ENCODE peak calls at places on chromosomes 6 and 20, in seven cellular contexts. One of them, this sample, is unnamed.

GRCh38 chr6:94735270-94735669 is 842.1 kb upstream of the MANEA start:
- DNase-seq in memory B cell: no peak
- DNase-seq in iPS-NIHi11: no peak
- DNase-seq in kidney tubule cell: no peak
- DNase-seq in fibroblast of lung: no peak
- DNase-seq in HT1080: peak; percentile 20
- DNase-seq in OCI-LY7: no peak
- DNase-seq in this sample: no peak

GRCh38 chr6:82144852-82145332 is 102.7 kb downstream of the IBTK start:
- DNase-seq in fibroblast of lung: peak; percentile 91
- DNase-seq in memory B cell: no peak
- DNase-seq in iPS-NIHi11: peak; percentile 33
- DNase-seq in OCI-LY7: no peak
- DNase-seq in HT1080: peak; percentile 87
- DNase-seq in kidney tubule cell: peak; percentile 90
- DNase-seq in this sample: no peak

GRCh38 chr20:49647509-49647908 is 66.2 kb downstream of the B4GALT5 start:
- DNase-seq in iPS-NIHi11: no peak
- DNase-seq in fibroblast of lung: peak; percentile 45
- DNase-seq in OCI-LY7: no peak
- DNase-seq in memory B cell: no peak
- DNase-seq in HT1080: no peak
- DNase-seq in kidney tubule cell: no peak
- DNase-seq in this sample: no peak

GRCh38 chr6:13846841-13847240 is 32.5 kb upstream of the MCUR1 start:
- DNase-seq in kidney tubule cell: no peak
- DNase-seq in iPS-NIHi11: peak; percentile 82
- DNase-seq in OCI-LY7: no peak
- DNase-seq in fibroblast of lung: no peak
- DNase-seq in memory B cell: no peak
- DNase-seq in HT1080: peak; percentile 16
- DNase-seq in this sample: no peak

GRCh38 chr6:36769676-36770499 is 69.4 kb downstream of the CPNE5 start:
- DNase-seq in fibroblast of lung: peak; percentile 59
- DNase-seq in memory B cell: no peak
- DNase-seq in HT1080: peak; percentile 89
- DNase-seq in kidney tubule cell: peak; percentile 86
- DNase-seq in iPS-NIHi11: no peak
- DNase-seq in OCI-LY7: peak; percentile 42
- DNase-seq in this sample: no peak

GRCh38 chr6:137875606-137876005 is 8.5 kb downstream of the TNFAIP3 start:
- DNase-seq in iPS-NIHi11: no peak
- DNase-seq in HT1080: no peak
- DNase-seq in OCI-LY7: no peak
- DNase-seq in fibroblast of lung: no peak
- DNase-seq in kidney tubule cell: no peak
- DNase-seq in memory B cell: no peak
- DNase-seq in this sample: no peak

GRCh38 chr20:11675920-11676617 is 241.6 kb upstream of the BTBD3 start:
- DNase-seq in HT1080: no peak
- DNase-seq in OCI-LY7: no peak
- DNase-seq in fibroblast of lung: peak; percentile 38
- DNase-seq in memory B cell: no peak
- DNase-seq in kidney tubule cell: no peak
- DNase-seq in iPS-NIHi11: no peak
- DNase-seq in this sample: no peak

GRCh38 chr20:15582146-15582776 is 991.0 kb downstream of the KIF16B start:
- DNase-seq in memory B cell: no peak
- DNase-seq in kidney tubule cell: peak; percentile 87
- DNase-seq in iPS-NIHi11: no peak
- DNase-seq in fibroblast of lung: no peak
- DNase-seq in OCI-LY7: no peak
- DNase-seq in HT1080: peak; percentile 4
- DNase-seq in this sample: no peak

GRCh38 chr6:109224107-109224875 is 129.0 kb downstream of the CEP57L1 start:
- DNase-seq in HT1080: no peak
- DNase-seq in iPS-NIHi11: no peak
- DNase-seq in OCI-LY7: no peak
- DNase-seq in memory B cell: no peak
- DNase-seq in fibroblast of lung: no peak
- DNase-seq in kidney tubule cell: no peak
- DNase-seq in this sample: no peak

GRCh38 chr20:7113577-7114466 is 346.3 kb downstream of the BMP2 start:
- DNase-seq in kidney tubule cell: peak; percentile 45
- DNase-seq in memory B cell: no peak
- DNase-seq in iPS-NIHi11: peak; percentile 54
- DNase-seq in HT1080: peak; percentile 50
- DNase-seq in OCI-LY7: peak; percentile 37
- DNase-seq in fibroblast of lung: peak; percentile 33
- DNase-seq in this sample: no peak

GRCh38 chr6:43389713-43390265 is 20.3 kb upstream of the ZNF318 start:
- DNase-seq in HT1080: no peak
- DNase-seq in fibroblast of lung: no peak
- DNase-seq in iPS-NIHi11: no peak
- DNase-seq in kidney tubule cell: no peak
- DNase-seq in memory B cell: no peak
- DNase-seq in OCI-LY7: no peak
- DNase-seq in this sample: no peak

GRCh38 chr20:8267009-8267408 is 134.9 kb downstream of the PLCB1 start:
- DNase-seq in HT1080: no peak
- DNase-seq in OCI-LY7: no peak
- DNase-seq in fibroblast of lung: no peak
- DNase-seq in kidney tubule cell: no peak
- DNase-seq in memory B cell: no peak
- DNase-seq in iPS-NIHi11: no peak
- DNase-seq in this sample: no peak

GRCh38 chr6:11185204-11185842 is 47.1 kb downstream of the NEDD9 start:
- DNase-seq in fibroblast of lung: no peak
- DNase-seq in HT1080: no peak
- DNase-seq in kidney tubule cell: no peak
- DNase-seq in OCI-LY7: no peak
- DNase-seq in iPS-NIHi11: no peak
- DNase-seq in memory B cell: no peak
- DNase-seq in this sample: no peak

GRCh38 chr20:10864076-10864672 is 190.4 kb upstream of the JAG1 start:
- DNase-seq in OCI-LY7: no peak
- DNase-seq in fibroblast of lung: peak; percentile 51
- DNase-seq in HT1080: no peak
- DNase-seq in iPS-NIHi11: peak; percentile 57
- DNase-seq in memory B cell: no peak
- DNase-seq in kidney tubule cell: peak; percentile 77
- DNase-seq in this sample: no peak

GRCh38 chr6:85551264-85551663 is 42.4 kb downstream of the SNX14 start:
- DNase-seq in iPS-NIHi11: peak; percentile 21
- DNase-seq in memory B cell: no peak
- DNase-seq in HT1080: peak; percentile 20
- DNase-seq in fibroblast of lung: no peak
- DNase-seq in OCI-LY7: peak; percentile 8
- DNase-seq in kidney tubule cell: peak; percentile 2
- DNase-seq in this sample: no peak

GRCh38 chr6:148520109-148520841 is 177.6 kb downstream of the SASH1 start:
- DNase-seq in iPS-NIHi11: no peak
- DNase-seq in OCI-LY7: peak; percentile 85
- DNase-seq in HT1080: no peak
- DNase-seq in fibroblast of lung: no peak
- DNase-seq in kidney tubule cell: no peak
- DNase-seq in memory B cell: peak; percentile 59
- DNase-seq in this sample: peak; percentile 68

GRCh38 chr6:93825950-93826349 is 406.6 kb upstream of the EPHA7 start:
- DNase-seq in OCI-LY7: no peak
- DNase-seq in iPS-NIHi11: no peak
- DNase-seq in HT1080: no peak
- DNase-seq in fibroblast of lung: no peak
- DNase-seq in memory B cell: no peak
- DNase-seq in kidney tubule cell: no peak
- DNase-seq in this sample: no peak

GRCh38 chr20:1555952-1556351 is 1.6 kb downstream of the SIRPD start:
- DNase-seq in HT1080: no peak
- DNase-seq in OCI-LY7: no peak
- DNase-seq in kidney tubule cell: peak; percentile 2
- DNase-seq in fibroblast of lung: no peak
- DNase-seq in iPS-NIHi11: no peak
- DNase-seq in memory B cell: no peak
- DNase-seq in this sample: no peak

GRCh38 chr6:27332692-27333641 is 20.9 kb upstream of the POM121L2 start:
- DNase-seq in kidney tubule cell: peak; percentile 87
- DNase-seq in HT1080: peak; percentile 89
- DNase-seq in iPS-NIHi11: peak; percentile 76
- DNase-seq in fibroblast of lung: peak; percentile 72
- DNase-seq in OCI-LY7: no peak
- DNase-seq in memory B cell: no peak
- DNase-seq in this sample: no peak

GRCh38 chr6:15755555-15755954 is 92.7 kb upstream of the DTNBP1 start:
- DNase-seq in fibroblast of lung: no peak
- DNase-seq in iPS-NIHi11: no peak
- DNase-seq in kidney tubule cell: peak; percentile 38
- DNase-seq in memory B cell: no peak
- DNase-seq in OCI-LY7: no peak
- DNase-seq in HT1080: no peak
- DNase-seq in this sample: no peak

GRCh38 chr20:57760698-57761412 is 51.0 kb upstream of the PMEPA1 start:
- DNase-seq in HT1080: no peak
- DNase-seq in kidney tubule cell: no peak
- DNase-seq in memory B cell: no peak
- DNase-seq in OCI-LY7: peak; percentile 22
- DNase-seq in iPS-NIHi11: no peak
- DNase-seq in fibroblast of lung: no peak
- DNase-seq in this sample: no peak

GRCh38 chr6:32941412-32941784 is 570 bp upstream of the HLA-DMB start:
- DNase-seq in iPS-NIHi11: peak; percentile 26
- DNase-seq in fibroblast of lung: no peak
- DNase-seq in memory B cell: peak; percentile 73
- DNase-seq in kidney tubule cell: peak; percentile 91
- DNase-seq in HT1080: no peak
- DNase-seq in OCI-LY7: peak; percentile 93
- DNase-seq in this sample: peak; percentile 56